ENCODE peak calls at places on chromosome 13, in eight cellular contexts. One of them, this sample, is unnamed.

GRCh38 chr13:97302611-97303010 is 80.5 kb downstream of the MBNL2 start:
- DNase-seq in stomach: no peak
- DNase-seq in uterus: no peak
- DNase-seq in ovary: no peak
- DNase-seq in testis: no peak
- DNase-seq in esophagus muscularis mucosa: no peak
- DNase-seq in IMR-90: no peak
- DNase-seq in adrenal gland: no peak
- DNase-seq in this sample: no peak

GRCh38 chr13:88925954-88926353 is 1254.8 kb downstream of the SLITRK5 start:
- DNase-seq in esophagus muscularis mucosa: no peak
- DNase-seq in uterus: no peak
- DNase-seq in stomach: no peak
- DNase-seq in adrenal gland: no peak
- DNase-seq in ovary: no peak
- DNase-seq in IMR-90: no peak
- DNase-seq in testis: no peak
- DNase-seq in this sample: no peak

GRCh38 chr13:108915634-108916497 is 286.5 kb downstream of the MYO16 start:
- DNase-seq in stomach: peak
- DNase-seq in uterus: peak
- DNase-seq in esophagus muscularis mucosa: peak
- DNase-seq in testis: peak
- DNase-seq in adrenal gland: peak
- DNase-seq in ovary: peak
- DNase-seq in IMR-90: peak
- DNase-seq in this sample: peak

GRCh38 chr13:45778897-45779296 is 72.7 kb downstream of the SIAH3 start:
- DNase-seq in adrenal gland: no peak
- DNase-seq in testis: no peak
- DNase-seq in uterus: no peak
- DNase-seq in esophagus muscularis mucosa: no peak
- DNase-seq in stomach: no peak
- DNase-seq in IMR-90: no peak
- DNase-seq in ovary: no peak
- DNase-seq in this sample: no peak

GRCh38 chr13:113015826-113016525 is 47.0 kb downstream of the MCF2L start:
- DNase-seq in uterus: no peak
- DNase-seq in IMR-90: no peak
- DNase-seq in esophagus muscularis mucosa: no peak
- DNase-seq in testis: no peak
- DNase-seq in adrenal gland: no peak
- DNase-seq in stomach: no peak
- DNase-seq in ovary: no peak
- DNase-seq in this sample: no peak

GRCh38 chr13:108220042-108220441 is 1.9 kb downstream of the ABHD13 start:
- DNase-seq in testis: no peak
- DNase-seq in adrenal gland: no peak
- DNase-seq in uterus: no peak
- DNase-seq in IMR-90: no peak
- DNase-seq in ovary: no peak
- DNase-seq in esophagus muscularis mucosa: no peak
- DNase-seq in stomach: peak
- DNase-seq in this sample: no peak

GRCh38 chr13:37914781-37915391 is 45.3 kb upstream of the TRPC4 start:
- DNase-seq in stomach: no peak
- DNase-seq in IMR-90: peak
- DNase-seq in esophagus muscularis mucosa: no peak
- DNase-seq in testis: no peak
- DNase-seq in adrenal gland: no peak
- DNase-seq in uterus: no peak
- DNase-seq in ovary: no peak
- DNase-seq in this sample: no peak

GRCh38 chr13:25068810-25069209 is 27.1 kb upstream of the PABPC3 start:
- DNase-seq in ovary: no peak
- DNase-seq in testis: no peak
- DNase-seq in esophagus muscularis mucosa: no peak
- DNase-seq in stomach: no peak
- DNase-seq in IMR-90: no peak
- DNase-seq in adrenal gland: no peak
- DNase-seq in uterus: no peak
- DNase-seq in this sample: no peak

GRCh38 chr13:80379245-80379644 is 38.3 kb upstream of the SPRY2 start:
- DNase-seq in esophagus muscularis mucosa: no peak
- DNase-seq in uterus: no peak
- DNase-seq in testis: no peak
- DNase-seq in adrenal gland: no peak
- DNase-seq in ovary: no peak
- DNase-seq in stomach: no peak
- DNase-seq in IMR-90: peak
- DNase-seq in this sample: no peak

GRCh38 chr13:25493930-25494707 is 122.3 kb downstream of the ATP8A2 start:
- DNase-seq in ovary: no peak
- DNase-seq in stomach: no peak
- DNase-seq in esophagus muscularis mucosa: peak
- DNase-seq in adrenal gland: no peak
- DNase-seq in testis: no peak
- DNase-seq in IMR-90: no peak
- DNase-seq in uterus: no peak
- DNase-seq in this sample: no peak

GRCh38 chr13:60448907-60449510 is 52.0 kb downstream of the TDRD3 start:
- DNase-seq in IMR-90: peak
- DNase-seq in ovary: no peak
- DNase-seq in uterus: no peak
- DNase-seq in testis: peak
- DNase-seq in stomach: no peak
- DNase-seq in esophagus muscularis mucosa: no peak
- DNase-seq in adrenal gland: no peak
- DNase-seq in this sample: no peak

GRCh38 chr13:33937373-33938087 is 119.6 kb downstream of the RFC3 start:
- DNase-seq in testis: peak
- DNase-seq in adrenal gland: no peak
- DNase-seq in stomach: no peak
- DNase-seq in IMR-90: no peak
- DNase-seq in esophagus muscularis mucosa: no peak
- DNase-seq in uterus: no peak
- DNase-seq in ovary: no peak
- DNase-seq in this sample: peak

GRCh38 chr13:21465710-21466160 is 6.6 kb upstream of the ZDHHC20 start:
- DNase-seq in IMR-90: no peak
- DNase-seq in uterus: no peak
- DNase-seq in stomach: peak
- DNase-seq in esophagus muscularis mucosa: no peak
- DNase-seq in adrenal gland: no peak
- DNase-seq in ovary: no peak
- DNase-seq in testis: no peak
- DNase-seq in this sample: no peak

GRCh38 chr13:81458211-81458610 is 1117.3 kb upstream of the SPRY2 start:
- DNase-seq in esophagus muscularis mucosa: no peak
- DNase-seq in IMR-90: no peak
- DNase-seq in adrenal gland: no peak
- DNase-seq in stomach: no peak
- DNase-seq in uterus: no peak
- DNase-seq in ovary: no peak
- DNase-seq in testis: no peak
- DNase-seq in this sample: no peak

GRCh38 chr13:88908896-88909535 is 1237.8 kb downstream of the SLITRK5 start:
- DNase-seq in IMR-90: no peak
- DNase-seq in esophagus muscularis mucosa: no peak
- DNase-seq in stomach: no peak
- DNase-seq in ovary: no peak
- DNase-seq in uterus: no peak
- DNase-seq in testis: peak
- DNase-seq in adrenal gland: no peak
- DNase-seq in this sample: peak

GRCh38 chr13:30329009-30329585 is 21.7 kb upstream of the KATNAL1 start:
- DNase-seq in ovary: no peak
- DNase-seq in testis: no peak
- DNase-seq in IMR-90: no peak
- DNase-seq in stomach: no peak
- DNase-seq in esophagus muscularis mucosa: peak
- DNase-seq in adrenal gland: no peak
- DNase-seq in uterus: no peak
- DNase-seq in this sample: no peak

GRCh38 chr13:82330499-82330898 is 1551.8 kb downstream of the SLITRK1 start:
- DNase-seq in ovary: no peak
- DNase-seq in IMR-90: no peak
- DNase-seq in stomach: no peak
- DNase-seq in adrenal gland: no peak
- DNase-seq in testis: peak
- DNase-seq in esophagus muscularis mucosa: no peak
- DNase-seq in uterus: no peak
- DNase-seq in this sample: no peak

GRCh38 chr13:43805681-43806128 is 18.9 kb upstream of the ENOX1 start:
- DNase-seq in IMR-90: peak
- DNase-seq in ovary: no peak
- DNase-seq in uterus: no peak
- DNase-seq in adrenal gland: no peak
- DNase-seq in stomach: no peak
- DNase-seq in esophagus muscularis mucosa: no peak
- DNase-seq in testis: no peak
- DNase-seq in this sample: no peak

GRCh38 chr13:23330356-23330755 is 103.1 kb downstream of the SACS start:
- DNase-seq in IMR-90: no peak
- DNase-seq in adrenal gland: no peak
- DNase-seq in uterus: no peak
- DNase-seq in testis: peak
- DNase-seq in ovary: no peak
- DNase-seq in stomach: no peak
- DNase-seq in esophagus muscularis mucosa: no peak
- DNase-seq in this sample: peak
- TF ChIP-seq CTCF in IMR-90: no peak
- TF ChIP-seq CTCF in adrenal gland: no peak
- TF ChIP-seq CTCF in uterus: no peak
- TF ChIP-seq CTCF in testis: no peak
- TF ChIP-seq CTCF in ovary: no peak
- TF ChIP-seq CTCF in stomach: no peak
- TF ChIP-seq CTCF in esophagus muscularis mucosa: no peak
- TF ChIP-seq CTCF in this sample: no peak

DNA sequence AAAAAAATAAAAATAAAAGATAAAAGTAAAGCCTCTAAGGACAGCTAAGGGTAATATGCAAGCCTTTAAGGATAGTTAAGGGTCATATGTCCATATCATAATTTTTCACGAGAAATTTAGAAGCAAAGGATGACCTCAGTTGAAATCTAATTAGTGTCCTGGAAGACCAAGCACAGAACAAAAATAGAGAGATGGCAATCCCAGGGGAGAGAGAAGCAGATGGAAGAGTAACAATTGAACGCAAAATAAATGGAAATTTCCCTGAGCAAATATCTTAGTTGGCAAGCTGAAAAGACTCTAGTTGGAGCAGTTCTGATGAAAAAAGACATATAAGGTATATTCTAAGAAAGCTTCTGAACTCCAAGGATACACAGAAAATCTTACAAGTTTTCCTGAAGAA is 275.4 kb downstream of the NALCN start:
- DNase-seq in ovary: no peak
- DNase-seq in stomach: no peak
- DNase-seq in uterus: no peak
- DNase-seq in esophagus muscularis mucosa: no peak
- DNase-seq in testis: no peak
- DNase-seq in adrenal gland: no peak
- DNase-seq in IMR-90: no peak
- DNase-seq in this sample: no peak
- H3K4me3 ChIP-seq in ovary: no peak
- H3K4me3 ChIP-seq in stomach: no peak
- H3K4me3 ChIP-seq in uterus: no peak
- H3K4me3 ChIP-seq in esophagus muscularis mucosa: no peak
- H3K4me3 ChIP-seq in testis: no peak
- H3K4me3 ChIP-seq in adrenal gland: no peak
- H3K4me3 ChIP-seq in IMR-90: no peak
- H3K4me3 ChIP-seq in this sample: no peak

DNA sequence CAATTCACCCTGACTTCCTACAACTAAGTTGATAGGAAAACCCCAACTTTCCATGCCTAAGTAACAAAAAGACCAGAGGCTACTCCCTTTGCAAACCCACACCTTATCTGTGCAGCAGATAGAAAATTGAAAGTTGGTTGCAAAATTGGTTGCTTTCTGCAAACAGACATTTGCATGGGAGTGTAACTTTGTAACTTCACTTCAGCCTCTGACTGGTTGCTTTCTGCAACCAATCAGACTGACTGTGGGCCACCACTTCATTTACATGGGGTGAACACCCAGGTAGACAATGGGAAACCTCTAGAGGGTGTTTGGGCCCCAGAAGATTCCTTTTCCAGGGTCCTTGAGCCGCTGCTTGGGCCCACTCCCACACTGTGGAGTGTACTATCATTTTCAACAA is 9.8 kb downstream of the TEX30 start:
- DNase-seq in ovary: no peak
- DNase-seq in testis: peak
- DNase-seq in stomach: no peak
- DNase-seq in adrenal gland: no peak
- DNase-seq in IMR-90: no peak
- DNase-seq in esophagus muscularis mucosa: no peak
- DNase-seq in uterus: no peak
- DNase-seq in this sample: no peak
- TF ChIP-seq POLR2A in ovary: no peak
- TF ChIP-seq POLR2A in testis: no peak
- TF ChIP-seq POLR2A in stomach: no peak
- TF ChIP-seq POLR2A in adrenal gland: no peak
- TF ChIP-seq POLR2A in IMR-90: no peak
- TF ChIP-seq POLR2A in esophagus muscularis mucosa: no peak
- TF ChIP-seq POLR2A in uterus: no peak
- TF ChIP-seq POLR2A in this sample: no peak

GRCh38 chr13:76820759-76821158 is 65.4 kb downstream of the KCTD12 start:
- DNase-seq in esophagus muscularis mucosa: no peak
- DNase-seq in testis: peak
- DNase-seq in IMR-90: no peak
- DNase-seq in ovary: peak
- DNase-seq in adrenal gland: peak
- DNase-seq in stomach: no peak
- DNase-seq in uterus: peak
- DNase-seq in this sample: no peak
- TF ChIP-seq CTCF in esophagus muscularis mucosa: peak
- TF ChIP-seq CTCF in testis: no peak
- TF ChIP-seq CTCF in IMR-90: peak
- TF ChIP-seq CTCF in ovary: no peak
- TF ChIP-seq CTCF in adrenal gland: no peak
- TF ChIP-seq CTCF in stomach: no peak
- TF ChIP-seq CTCF in uterus: no peak
- TF ChIP-seq CTCF in this sample: no peak

DNA sequence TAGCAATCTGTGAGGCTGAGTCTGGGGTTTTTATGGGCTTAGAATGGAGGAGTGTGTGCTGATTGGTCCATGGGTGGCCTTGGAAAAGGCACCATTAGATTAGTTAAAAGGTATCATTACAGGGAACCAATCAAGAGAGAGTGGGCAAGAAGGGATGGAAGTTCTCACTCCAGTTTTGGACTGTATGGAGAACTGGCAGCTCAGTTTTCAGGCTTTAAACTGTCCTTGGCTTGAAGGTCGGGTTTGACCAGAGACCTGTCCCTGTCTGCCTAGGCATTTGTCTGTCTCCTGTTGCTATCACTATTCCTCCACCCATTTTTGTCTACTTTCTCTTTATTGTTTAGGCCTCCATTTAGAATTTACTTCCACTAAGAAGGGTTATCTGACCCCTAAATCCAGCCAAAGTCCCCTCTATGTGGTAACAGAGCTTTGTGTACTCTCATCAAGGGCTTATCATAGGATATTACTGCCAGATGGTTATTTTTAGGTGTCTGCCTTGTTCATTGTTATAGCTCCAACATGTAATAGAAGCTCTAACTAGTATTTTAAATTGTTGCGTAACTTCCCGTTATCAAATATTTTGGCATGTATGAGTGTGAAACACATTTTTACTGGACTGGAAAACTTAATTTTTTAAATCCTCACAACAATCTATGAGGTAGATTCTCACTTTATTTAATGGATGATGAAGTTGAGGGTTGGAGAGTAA is 133.3 kb upstream of the SLC10A2 start:
- DNase-seq in stomach: no peak
- DNase-seq in IMR-90: no peak
- DNase-seq in uterus: no peak
- DNase-seq in ovary: no peak
- DNase-seq in esophagus muscularis mucosa: no peak
- DNase-seq in testis: no peak
- DNase-seq in adrenal gland: no peak
- DNase-seq in this sample: no peak
- H3K4me3 ChIP-seq in stomach: no peak
- H3K4me3 ChIP-seq in IMR-90: no peak
- H3K4me3 ChIP-seq in uterus: no peak
- H3K4me3 ChIP-seq in ovary: no peak
- H3K4me3 ChIP-seq in esophagus muscularis mucosa: no peak
- H3K4me3 ChIP-seq in testis: no peak
- H3K4me3 ChIP-seq in adrenal gland: no peak
- H3K4me3 ChIP-seq in this sample: no peak

This sample was measured in prostate gland.